ENCODE peak calls at places on chromosomes 2 and 18, in six cellular contexts. C, N, O, J, X and K are unnamed samples.

GRCh38 chr2:198165289-198165688 is 360.9 kb downstream of the PLCL1 start:
- DNase-seq in C (no peak), N (no peak), O (no peak), J (no peak), X (no peak), K (no peak)

GRCh38 chr2:132372276-132372675 is 44.3 kb upstream of the GPR39 start:
- DNase-seq in C (no peak), N (no peak), O (no peak), J (no peak), X (peak), K (no peak)

GRCh38 chr2:48175254-48175653 is 269.0 kb upstream of the FBXO11 start:
- DNase-seq in C (no peak), N (no peak), O (no peak), J (no peak), X (peak), K (no peak)

GRCh38 chr2:24616606-24617005 is 125.6 kb downstream of the NCOA1 start:
- DNase-seq in C (no peak), N (no peak), O (no peak), J (no peak), X (no peak), K (no peak)

GRCh38 chr2:205066081-205066480 is 520.8 kb downstream of the PARD3B start:
- DNase-seq in C (no peak), N (no peak), O (no peak), J (no peak), X (no peak), K (no peak)

GRCh38 chr2:46763861-46764260 is 151.7 kb downstream of the MCFD2 start:
- DNase-seq in C (no peak), N (no peak), O (no peak), J (no peak), X (peak), K (no peak)

GRCh38 chr2:119182046-119182445 is 23.5 kb upstream of the C1QL2 start:
- DNase-seq in C (no peak), N (no peak), O (no peak), J (no peak), X (no peak), K (no peak)

GRCh38 chr18:41642756-41643155 is 312.3 kb upstream of the PIK3C3 start:
- DNase-seq in C (no peak), N (no peak), O (no peak), J (no peak), X (no peak), K (no peak)

GRCh38 chr18:46646468-46646867 is 10.6 kb downstream of the LOXHD1 start:
- DNase-seq in C (no peak), N (no peak), O (no peak), J (no peak), X (no peak), K (no peak)
- TF ChIP-seq CTCF in C (no peak), N (no peak), O (no peak), J (peak), X (no peak), K (no peak)

DNA sequence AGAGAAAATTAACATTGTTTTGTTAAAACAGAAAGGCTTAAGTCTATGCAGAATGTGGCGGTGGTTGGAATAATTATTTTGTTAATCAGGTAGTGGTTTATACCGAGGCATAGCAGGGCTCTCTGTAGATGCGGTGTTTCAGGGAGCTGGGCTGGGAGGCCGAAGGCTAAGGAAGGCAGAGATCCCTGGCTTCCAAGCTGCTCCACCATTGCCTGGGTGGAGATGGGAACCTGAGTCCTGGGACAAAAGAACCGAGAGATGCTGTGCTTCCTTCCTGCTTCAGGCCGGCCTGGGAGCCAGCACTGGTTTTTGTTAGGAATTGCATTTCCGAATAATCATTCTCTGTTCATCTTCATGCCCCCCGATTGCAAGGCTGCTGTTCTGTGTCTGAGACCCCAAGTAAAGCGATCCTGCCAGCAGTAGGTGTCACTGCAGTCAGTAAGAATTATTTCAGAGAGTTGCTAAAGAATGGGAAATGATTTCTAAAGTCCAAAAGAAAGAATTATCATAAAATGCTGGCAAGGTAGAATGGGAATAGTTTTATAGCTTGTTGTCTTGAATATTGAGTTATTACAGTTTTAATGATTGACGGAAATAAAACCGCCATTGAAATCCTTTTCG is 824.9 kb downstream of the GALR1 start:
- DNase-seq in C (peak), N (no peak), O (no peak), J (no peak), X (no peak), K (no peak)
- TF ChIP-seq CTCF in C (no peak), N (no peak), O (no peak), J (peak), X (no peak), K (no peak)

GRCh38 chr18:63970803-63971191 is 916 bp downstream of the SERPINB8 start:
- DNase-seq in C (no peak), N (peak), O (peak), J (peak), X (no peak), K (no peak)

GRCh38 chr18:63975632-63976031 is 5.8 kb downstream of the SERPINB8 start:
- DNase-seq in C (no peak), N (no peak), O (no peak), J (no peak), X (no peak), K (no peak)

GRCh38 chr18:63971320-63972071 is 1.6 kb downstream of the SERPINB8 start:
- DNase-seq in C (no peak), N (no peak), O (no peak), J (no peak), X (no peak), K (no peak)

GRCh38 chr18:63977040-63977439 is 7.2 kb downstream of the SERPINB8 start:
- DNase-seq in C (no peak), N (no peak), O (no peak), J (no peak), X (no peak), K (no peak)

DNA sequence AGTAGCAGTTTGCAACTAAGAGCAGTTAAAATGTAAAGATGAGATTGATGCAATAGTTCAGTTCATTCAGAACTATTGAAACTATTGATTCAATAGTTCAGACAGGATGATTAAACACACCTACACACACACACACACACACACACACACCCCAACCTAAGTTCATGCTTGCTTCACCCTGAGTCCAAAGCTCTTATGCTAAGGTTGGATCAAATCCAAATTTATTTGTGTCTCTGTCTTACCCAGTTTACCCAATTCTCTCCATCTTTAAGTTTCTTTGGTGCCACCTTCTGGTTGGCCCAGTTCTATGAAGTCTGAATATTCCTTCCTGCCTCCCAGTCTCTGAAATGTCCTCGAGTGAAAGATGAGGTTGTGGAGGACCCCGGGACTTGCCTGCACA is 5.1 kb downstream of the SERPINB8 start:
- DNase-seq in C (no peak), N (no peak), O (no peak), J (no peak), X (peak), K (no peak)
- TF ChIP-seq CTCF in C (no peak), N (no peak), O (no peak), J (peak), X (peak), K (peak)

DNA sequence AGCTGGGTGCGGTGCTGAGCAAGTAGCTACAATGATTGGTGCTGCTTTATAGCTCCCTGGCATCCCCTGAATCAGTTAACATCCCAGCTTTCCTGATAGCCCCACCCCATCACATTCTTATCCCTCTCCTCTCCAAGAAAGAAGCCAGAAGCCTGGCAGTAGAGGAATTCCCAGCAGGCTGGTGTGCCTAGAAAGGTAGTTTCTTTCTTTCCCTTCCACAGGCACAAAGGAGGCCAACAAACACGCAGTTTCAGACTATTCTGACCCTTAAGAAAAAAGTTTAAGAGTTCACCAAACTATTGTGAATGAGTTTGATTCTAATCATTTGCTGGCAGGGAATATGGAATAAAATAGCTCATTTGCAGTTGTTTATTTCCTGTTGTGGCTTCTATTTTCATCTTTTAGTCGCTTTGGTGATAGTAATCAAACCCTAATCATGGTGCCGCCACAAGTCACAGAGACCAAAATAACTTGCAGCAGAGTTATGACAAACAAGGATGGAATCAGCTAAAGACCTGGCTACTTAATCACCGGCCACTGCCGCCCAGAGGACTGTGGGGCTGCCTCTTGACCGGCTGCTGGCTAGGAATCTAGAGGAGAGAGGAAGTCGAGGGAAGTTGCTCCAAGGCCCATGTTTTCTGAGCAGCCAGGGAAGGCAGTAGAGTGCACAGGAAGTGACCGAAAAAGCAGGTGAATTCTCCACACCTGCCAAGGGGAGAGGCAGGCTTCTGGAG is 4.9 kb upstream of the SMAD7 start:
- DNase-seq in C (no peak), N (no peak), O (peak), J (peak), X (peak), K (no peak)
- TF ChIP-seq CTCF in C (no peak), N (no peak), O (no peak), J (no peak), X (peak), K (no peak)

GRCh38 chr18:37247499-37248161 is 318.0 kb downstream of the CELF4 start:
- DNase-seq in C (no peak), N (no peak), O (peak), J (no peak), X (no peak), K (no peak)

GRCh38 chr18:37249895-37250618 is 315.5 kb downstream of the CELF4 start:
- DNase-seq in C (no peak), N (no peak), O (peak), J (no peak), X (no peak), K (no peak)

GRCh38 chr18:37249171-37249886 is 316.3 kb downstream of the CELF4 start:
- DNase-seq in C (no peak), N (no peak), O (peak), J (no peak), X (no peak), K (no peak)

GRCh38 chr18:37246779-37247340 is 318.7 kb downstream of the CELF4 start:
- DNase-seq in C (no peak), N (no peak), O (no peak), J (no peak), X (no peak), K (no peak)

GRCh38 chr18:37248281-37248680 is 317.3 kb downstream of the CELF4 start:
- DNase-seq in C (no peak), N (no peak), O (peak), J (no peak), X (no peak), K (no peak)
- TF ChIP-seq CTCF in C (no peak), N (no peak), O (no peak), J (no peak), X (no peak), K (no peak)